ENCODE peak calls at places on chromosomes 7 and 10, in nine cellular contexts. T, L, A, I, Q, E, H, P and J are unnamed samples.

GRCh38 chr7:148868378-148868674 is 15.8 kb downstream of the EZH2 start:
- DNase-seq in T (no peak), L (no peak), A (no peak), I (no peak), Q (no peak), E (no peak), H (no peak), P (no peak), J (no peak)

GRCh38 chr7:90346326-90347125 is at the start of gene GTPBP10:
- DNase-seq in T (peak), L (peak), A (peak), I (peak), Q (peak), E (peak), H (peak), P (peak), J (peak)

GRCh38 chr7:78260826-78261225 is 462.3 kb downstream of the PHTF2 start:
- DNase-seq in T (no peak), L (no peak), A (no peak), I (no peak), Q (no peak), E (no peak), H (no peak), P (no peak), J (peak)

GRCh38 chr7:81210092-81211064 is 291.5 kb upstream of the SEMA3C start:
- DNase-seq in T (no peak), L (no peak), A (no peak), I (no peak), Q (no peak), E (no peak), H (no peak), P (no peak), J (no peak)

GRCh38 chr10:118445535-118445934 is 103.4 kb upstream of the FAM204A start:
- DNase-seq in T (no peak), L (no peak), A (no peak), I (no peak), Q (no peak), E (no peak), H (no peak), P (no peak), J (no peak)

GRCh38 chr10:99859585-99859984 is 77.1 kb downstream of the ABCC2 start:
- DNase-seq in T (peak), L (no peak), A (peak), I (no peak), Q (no peak), E (peak), H (no peak), P (no peak), J (no peak)

GRCh38 chr10:47181057-47181849 is 118.7 kb upstream of the GDF10 start:
- DNase-seq in T (no peak), L (no peak), A (no peak), I (no peak), Q (no peak), E (peak), H (no peak), P (peak), J (no peak)

GRCh38 chr7:19051767-19052375 is 65.6 kb downstream of the TWIST1 start:
- DNase-seq in T (peak), L (no peak), A (peak), I (no peak), Q (no peak), E (peak), H (peak), P (no peak), J (no peak)

GRCh38 chr7:152884321-152884720 is 124.8 kb downstream of the ACTR3B start:
- DNase-seq in T (no peak), L (no peak), A (no peak), I (no peak), Q (no peak), E (no peak), H (no peak), P (no peak), J (no peak)

GRCh38 chr10:49365275-49365674 is 30.6 kb downstream of the DRGX start:
- DNase-seq in T (no peak), L (no peak), A (no peak), I (no peak), Q (no peak), E (no peak), H (no peak), P (no peak), J (no peak)

GRCh38 chr7:124996778-124997177 is 67.2 kb upstream of the POT1 start:
- DNase-seq in T (peak), L (no peak), A (no peak), I (no peak), Q (no peak), E (peak), H (no peak), P (no peak), J (no peak)

GRCh38 chr7:94432799-94433198 is 38.1 kb downstream of the COL1A2 start:
- DNase-seq in T (no peak), L (no peak), A (no peak), I (no peak), Q (no peak), E (no peak), H (no peak), P (no peak), J (no peak)

GRCh38 chr7:39892361-39892760 is 57.7 kb upstream of the CDK13 start:
- DNase-seq in T (no peak), L (no peak), A (no peak), I (no peak), Q (no peak), E (no peak), H (no peak), P (no peak), J (no peak)

DNA sequence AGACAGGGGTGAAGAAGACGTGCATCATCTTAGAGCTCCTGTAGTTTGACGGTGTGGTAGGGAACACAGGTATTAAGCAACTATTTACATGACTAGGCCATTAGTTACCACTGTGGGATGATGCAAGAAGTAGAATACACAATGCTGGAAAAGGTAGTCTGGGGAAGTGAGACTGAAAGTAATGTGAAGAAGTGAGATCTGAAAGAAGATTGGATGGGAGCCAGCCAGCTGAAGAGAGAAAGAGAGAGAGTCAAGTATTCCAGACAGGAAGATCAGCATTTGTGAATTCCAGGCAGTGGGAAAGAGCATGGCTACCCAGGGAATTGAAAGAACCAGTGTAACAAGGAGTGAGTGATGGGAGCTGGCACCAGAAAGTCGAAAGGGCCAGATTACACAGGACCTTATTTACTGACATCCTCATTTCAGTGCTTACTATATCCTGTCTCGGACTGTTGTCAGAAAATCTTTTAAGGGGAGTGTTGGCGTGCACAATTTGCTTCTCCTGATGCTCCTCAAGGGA is 4.0 kb upstream of the CFAP58 start:
- DNase-seq in T (peak), L (no peak), A (no peak), I (no peak), Q (no peak), E (peak), H (peak), P (no peak), J (no peak)
- H3K4me3 ChIP-seq in T (no peak), L (no peak), A (peak), I (no peak), Q (no peak), E (no peak), H (no peak), P (no peak), J (no peak)

DNA sequence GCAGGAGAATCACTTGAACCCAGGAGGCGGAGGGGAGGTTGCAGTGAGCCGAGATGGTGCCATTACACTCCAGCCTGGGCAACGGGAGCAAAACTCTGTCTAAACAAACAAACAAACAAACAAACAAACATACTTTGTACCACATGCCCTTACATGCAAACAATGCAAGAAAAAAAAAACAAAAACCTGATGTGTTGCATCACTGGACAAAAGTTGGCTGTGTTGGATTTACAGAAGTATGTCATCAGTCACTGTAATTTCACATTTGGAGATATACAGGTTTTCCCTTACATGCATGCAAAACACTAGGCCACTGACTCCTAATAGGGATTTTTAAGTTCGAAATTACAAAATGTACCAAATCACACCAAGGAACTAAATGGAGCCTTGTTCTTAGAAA is 138.5 kb downstream of the SRPK2 start:
- DNase-seq in T (no peak), L (no peak), A (no peak), I (no peak), Q (no peak), E (no peak), H (no peak), P (no peak), J (no peak)
- TF ChIP-seq CTCF in T (no peak), L (no peak), A (no peak), I (no peak), Q (no peak), E (no peak), H (no peak), P (no peak), J (no peak)

DNA sequence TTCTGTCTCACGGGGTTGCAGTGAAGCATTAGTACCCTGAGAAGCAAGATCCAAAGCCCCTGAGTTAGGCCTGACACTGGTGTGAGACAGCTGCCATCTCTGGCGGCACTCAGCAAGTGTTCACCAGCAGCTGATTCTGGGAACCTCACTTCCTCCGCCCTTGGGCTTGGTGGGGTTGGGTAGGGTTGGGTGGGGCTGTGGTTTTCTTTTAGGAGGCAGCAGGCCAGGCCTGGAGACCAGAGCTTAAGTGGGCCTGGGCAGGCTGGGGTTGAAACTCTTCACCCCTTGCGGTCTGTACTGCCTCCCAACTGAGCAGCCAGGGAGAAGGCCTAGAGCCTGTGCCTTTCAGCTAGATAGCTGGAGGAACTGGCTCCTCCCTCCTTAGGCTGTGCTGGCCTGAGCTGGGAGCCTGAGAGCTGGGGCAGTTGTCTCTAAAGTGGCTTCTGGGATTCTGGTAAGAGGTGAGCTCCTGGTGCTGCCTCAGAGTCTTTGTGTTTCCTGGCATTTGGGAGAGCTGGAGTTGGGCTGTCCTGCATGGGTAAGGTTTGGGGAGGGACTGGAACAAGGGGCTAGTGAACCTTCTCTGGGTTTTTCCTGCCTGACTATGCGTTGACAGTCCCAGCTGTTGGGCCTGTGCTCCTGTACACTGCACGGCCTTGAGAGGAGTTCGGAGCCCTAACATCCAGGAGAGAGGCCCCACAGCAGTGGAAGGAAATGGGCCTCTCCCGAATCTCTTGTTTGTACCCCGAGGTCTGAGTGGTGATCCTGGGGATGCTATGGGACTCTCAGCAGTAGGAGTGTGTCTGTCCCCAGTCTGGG is 5.1 kb downstream of the TSPAN14 start:
- DNase-seq in T (no peak), L (peak), A (no peak), I (peak), Q (peak), E (peak), H (peak), P (peak), J (no peak)
- H3K4me3 ChIP-seq in T (no peak), L (no peak), A (peak), I (no peak), Q (peak), E (peak), H (peak), P (peak), J (no peak)

GRCh38 chr10:1903982-1904381 is 166.7 kb upstream of the ADARB2 start:
- DNase-seq in T (no peak), L (no peak), A (no peak), I (no peak), Q (no peak), E (no peak), H (no peak), P (no peak), J (no peak)
- TF ChIP-seq CTCF in T (no peak), L (no peak), A (no peak), I (no peak), Q (no peak), E (no peak), H (no peak), P (no peak), J (no peak)

GRCh38 chr7:66296-66695 is 126.1 kb upstream of the FAM20C start:
- DNase-seq in T (no peak), L (peak), A (no peak), I (no peak), Q (peak), E (no peak), H (no peak), P (no peak), J (no peak)
- H3K4me3 ChIP-seq in T (no peak), L (no peak), A (no peak), I (no peak), Q (no peak), E (no peak), H (no peak), P (no peak), J (no peak)

DNA sequence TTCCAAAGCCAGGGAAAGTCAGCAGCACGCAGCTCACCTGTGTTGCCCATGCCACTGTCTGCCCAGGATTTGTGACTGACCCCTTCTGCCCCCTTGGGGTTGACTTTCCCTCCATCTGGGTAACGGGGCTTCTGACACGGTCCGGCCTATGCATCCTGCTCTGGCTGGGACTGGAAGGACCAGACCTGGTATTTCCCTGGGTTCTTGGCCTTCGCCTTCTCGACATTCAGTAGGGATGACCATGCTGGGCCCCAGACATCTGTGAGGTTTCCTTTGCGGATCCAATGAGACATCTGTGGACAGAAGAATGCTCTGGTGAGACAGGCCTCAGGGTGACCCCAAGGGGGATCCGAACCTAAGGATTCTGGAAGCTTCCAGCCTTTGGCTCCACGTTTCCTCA is 34.2 kb upstream of the ZNF716 start:
- DNase-seq in T (no peak), L (no peak), A (no peak), I (no peak), Q (no peak), E (no peak), H (no peak), P (peak), J (no peak)
- TF ChIP-seq CTCF in T (no peak), L (no peak), A (no peak), I (no peak), Q (no peak), E (no peak), H (no peak), P (no peak), J (no peak)

GRCh38 chr7:128735433-128735832 is 3.7 kb upstream of the CALU start:
- DNase-seq in T (no peak), L (no peak), A (no peak), I (no peak), Q (no peak), E (peak), H (peak), P (no peak), J (no peak)
- H3K4me3 ChIP-seq in T (no peak), L (no peak), A (no peak), I (no peak), Q (no peak), E (no peak), H (no peak), P (no peak), J (no peak)